ENCODE peak calls at places on chromosomes 6 and 20, in eight cellular contexts. One of them, this sample, is unnamed.

GRCh38 chr20:7505835-7506221 is 434.4 kb downstream of the HAO1 start:
- DNase-seq in H1: no peak
- DNase-seq in fibroblast of lung: no peak
- DNase-seq in adrenal gland: no peak
- DNase-seq in PC-3: no peak
- DNase-seq in mucosa of descending colon: no peak
- DNase-seq in CD8-positive, alpha-beta memory T cell: no peak
- DNase-seq in HepG2: no peak
- DNase-seq in this sample: no peak

GRCh38 chr20:48340915-48341314 is 486.9 kb downstream of the PREX1 start:
- DNase-seq in H1: no peak
- DNase-seq in fibroblast of lung: no peak
- DNase-seq in adrenal gland: no peak
- DNase-seq in PC-3: no peak
- DNase-seq in mucosa of descending colon: no peak
- DNase-seq in CD8-positive, alpha-beta memory T cell: no peak
- DNase-seq in HepG2: no peak
- DNase-seq in this sample: no peak

GRCh38 chr6:75849329-75850025 is 100.4 kb downstream of the MYO6 start:
- DNase-seq in H1: no peak
- DNase-seq in fibroblast of lung: peak; percentile 18
- DNase-seq in adrenal gland: no peak
- DNase-seq in PC-3: peak; percentile 81
- DNase-seq in mucosa of descending colon: peak; percentile 44
- DNase-seq in CD8-positive, alpha-beta memory T cell: no peak
- DNase-seq in HepG2: no peak
- DNase-seq in this sample: no peak

GRCh38 chr6:32609731-32610640 is 20.3 kb upstream of the HLA-DRB1 start:
- DNase-seq in H1: peak; percentile 68
- DNase-seq in fibroblast of lung: peak; percentile 81
- DNase-seq in adrenal gland: no peak
- DNase-seq in PC-3: peak; percentile 98
- DNase-seq in mucosa of descending colon: peak; percentile 35
- DNase-seq in CD8-positive, alpha-beta memory T cell: peak; percentile 69
- DNase-seq in HepG2: peak; percentile 21
- DNase-seq in this sample: no peak

GRCh38 chr20:58718729-58719128 is 26.1 kb downstream of the NPEPL1 start:
- DNase-seq in H1: no peak
- DNase-seq in fibroblast of lung: no peak
- DNase-seq in adrenal gland: peak; percentile 38
- DNase-seq in PC-3: no peak
- DNase-seq in mucosa of descending colon: no peak
- DNase-seq in CD8-positive, alpha-beta memory T cell: no peak
- DNase-seq in HepG2: no peak
- DNase-seq in this sample: no peak

GRCh38 chr6:133108377-133108776 is 132.8 kb upstream of the EYA4 start:
- DNase-seq in H1: no peak
- DNase-seq in fibroblast of lung: peak; percentile 63
- DNase-seq in adrenal gland: no peak
- DNase-seq in PC-3: no peak
- DNase-seq in mucosa of descending colon: no peak
- DNase-seq in CD8-positive, alpha-beta memory T cell: no peak
- DNase-seq in HepG2: no peak
- DNase-seq in this sample: no peak

GRCh38 chr20:25048519-25048952 is 9.4 kb downstream of the ACSS1 start:
- DNase-seq in H1: no peak
- DNase-seq in fibroblast of lung: no peak
- DNase-seq in adrenal gland: no peak
- DNase-seq in PC-3: no peak
- DNase-seq in mucosa of descending colon: no peak
- DNase-seq in CD8-positive, alpha-beta memory T cell: no peak
- DNase-seq in HepG2: no peak
- DNase-seq in this sample: no peak

GRCh38 chr6:121881974-121882667 is 446.7 kb downstream of the GJA1 start:
- DNase-seq in H1: no peak
- DNase-seq in fibroblast of lung: peak; percentile 70
- DNase-seq in adrenal gland: no peak
- DNase-seq in PC-3: peak; percentile 29
- DNase-seq in mucosa of descending colon: no peak
- DNase-seq in CD8-positive, alpha-beta memory T cell: no peak
- DNase-seq in HepG2: no peak
- DNase-seq in this sample: no peak

GRCh38 chr20:48722737-48723191 is 105.0 kb downstream of the PREX1 start:
- DNase-seq in H1: no peak
- DNase-seq in fibroblast of lung: peak; percentile 39
- DNase-seq in adrenal gland: no peak
- DNase-seq in PC-3: peak; percentile 51
- DNase-seq in mucosa of descending colon: peak; percentile 19
- DNase-seq in CD8-positive, alpha-beta memory T cell: no peak
- DNase-seq in HepG2: peak; percentile 34
- DNase-seq in this sample: peak; percentile 70

GRCh38 chr6:31582230-31582601 is at the start of gene LTB:
- DNase-seq in H1: no peak
- DNase-seq in fibroblast of lung: no peak
- DNase-seq in adrenal gland: no peak
- DNase-seq in PC-3: no peak
- DNase-seq in mucosa of descending colon: no peak
- DNase-seq in CD8-positive, alpha-beta memory T cell: peak; percentile 60
- DNase-seq in HepG2: no peak
- DNase-seq in this sample: no peak
- H3K4me1 ChIP-seq in H1: no peaks in the 10 kb centered on the region
- H3K4me1 ChIP-seq in fibroblast of lung: no peaks in the 10 kb centered on the region
- H3K4me1 ChIP-seq in adrenal gland: peaks cover 4% of the 10 kb centered on the region
- H3K4me1 ChIP-seq in PC-3: peaks cover 11% of the 10 kb centered on the region
- H3K4me1 ChIP-seq in mucosa of descending colon: peaks cover 5% of the 10 kb centered on the region
- H3K4me1 ChIP-seq in CD8-positive, alpha-beta memory T cell: peaks cover 80% of the 10 kb centered on the region
- H3K4me1 ChIP-seq in HepG2: peaks cover 25% of the 10 kb centered on the region
- H3K4me1 ChIP-seq in this sample: peaks cover 17% of the 10 kb centered on the region

GRCh38 chr6:146388736-146389364 is 154.8 kb upstream of the RAB32 start:
- DNase-seq in H1: no peak
- DNase-seq in fibroblast of lung: no peak
- DNase-seq in adrenal gland: no peak
- DNase-seq in PC-3: no peak
- DNase-seq in mucosa of descending colon: no peak
- DNase-seq in CD8-positive, alpha-beta memory T cell: no peak
- DNase-seq in HepG2: no peak
- DNase-seq in this sample: no peak
- H3K4me3 ChIP-seq in H1: no peak overlapping the region
- H3K4me3 ChIP-seq in fibroblast of lung: no peak overlapping the region
- H3K4me3 ChIP-seq in adrenal gland: no peak overlapping the region
- H3K4me3 ChIP-seq in PC-3: no peak overlapping the region
- H3K4me3 ChIP-seq in mucosa of descending colon: no peak overlapping the region
- H3K4me3 ChIP-seq in CD8-positive, alpha-beta memory T cell: no peak overlapping the region
- H3K4me3 ChIP-seq in HepG2: no peak overlapping the region
- H3K4me3 ChIP-seq in this sample: no peak overlapping the region

DNA sequence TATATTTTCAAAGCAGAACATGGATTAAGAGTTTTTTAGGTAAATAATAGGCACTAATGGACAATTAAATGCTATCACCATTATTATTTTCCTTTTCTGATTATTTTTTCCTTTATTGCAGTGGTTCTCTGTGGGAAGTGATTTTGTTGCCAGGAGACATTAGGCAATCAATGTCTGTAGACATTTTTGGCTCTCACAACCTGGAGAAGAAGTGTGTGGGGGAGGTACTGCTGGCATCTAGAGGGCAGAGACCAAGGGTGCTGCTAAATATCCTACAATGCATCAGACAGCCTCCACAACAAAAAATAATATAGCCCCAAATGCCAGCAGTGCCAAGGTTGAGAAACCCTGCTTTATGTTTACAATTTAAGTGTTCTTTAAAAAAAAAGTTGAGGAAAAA is 8.3 kb downstream of the IFNGR1 start:
- DNase-seq in H1: no peak
- DNase-seq in fibroblast of lung: peak; percentile 44
- DNase-seq in adrenal gland: no peak
- DNase-seq in PC-3: no peak
- DNase-seq in mucosa of descending colon: no peak
- DNase-seq in CD8-positive, alpha-beta memory T cell: no peak
- DNase-seq in HepG2: no peak
- DNase-seq in this sample: no peak
- H3K9me3 ChIP-seq in H1: peaks cover 19% of the 10 kb centered on the region
- H3K9me3 ChIP-seq in fibroblast of lung: no peaks in the 10 kb centered on the region
- H3K9me3 ChIP-seq in adrenal gland: no peaks in the 10 kb centered on the region
- H3K9me3 ChIP-seq in PC-3: no peaks in the 10 kb centered on the region
- H3K9me3 ChIP-seq in mucosa of descending colon: no peaks in the 10 kb centered on the region
- H3K9me3 ChIP-seq in CD8-positive, alpha-beta memory T cell: no peaks in the 10 kb centered on the region
- H3K9me3 ChIP-seq in HepG2: peaks cover 20% of the 10 kb centered on the region
- H3K9me3 ChIP-seq in this sample: no peaks in the 10 kb centered on the region

GRCh38 chr20:33826270-33826897 is 15.2 kb downstream of the CHMP4B start:
- DNase-seq in H1: no peak
- DNase-seq in fibroblast of lung: no peak
- DNase-seq in adrenal gland: no peak
- DNase-seq in PC-3: peak; percentile 17
- DNase-seq in mucosa of descending colon: no peak
- DNase-seq in CD8-positive, alpha-beta memory T cell: no peak
- DNase-seq in HepG2: peak; percentile 88
- DNase-seq in this sample: no peak
- H3K4me1 ChIP-seq in H1: peaks cover 10% of the 10 kb centered on the region
- H3K4me1 ChIP-seq in fibroblast of lung: peaks cover 2% of the 10 kb centered on the region
- H3K4me1 ChIP-seq in adrenal gland: no peaks in the 10 kb centered on the region
- H3K4me1 ChIP-seq in PC-3: no peaks in the 10 kb centered on the region
- H3K4me1 ChIP-seq in mucosa of descending colon: peaks cover 77% of the 10 kb centered on the region
- H3K4me1 ChIP-seq in CD8-positive, alpha-beta memory T cell: peaks cover 38% of the 10 kb centered on the region
- H3K4me1 ChIP-seq in HepG2: peaks cover 60% of the 10 kb centered on the region
- H3K4me1 ChIP-seq in this sample: peaks cover 64% of the 10 kb centered on the region

DNA sequence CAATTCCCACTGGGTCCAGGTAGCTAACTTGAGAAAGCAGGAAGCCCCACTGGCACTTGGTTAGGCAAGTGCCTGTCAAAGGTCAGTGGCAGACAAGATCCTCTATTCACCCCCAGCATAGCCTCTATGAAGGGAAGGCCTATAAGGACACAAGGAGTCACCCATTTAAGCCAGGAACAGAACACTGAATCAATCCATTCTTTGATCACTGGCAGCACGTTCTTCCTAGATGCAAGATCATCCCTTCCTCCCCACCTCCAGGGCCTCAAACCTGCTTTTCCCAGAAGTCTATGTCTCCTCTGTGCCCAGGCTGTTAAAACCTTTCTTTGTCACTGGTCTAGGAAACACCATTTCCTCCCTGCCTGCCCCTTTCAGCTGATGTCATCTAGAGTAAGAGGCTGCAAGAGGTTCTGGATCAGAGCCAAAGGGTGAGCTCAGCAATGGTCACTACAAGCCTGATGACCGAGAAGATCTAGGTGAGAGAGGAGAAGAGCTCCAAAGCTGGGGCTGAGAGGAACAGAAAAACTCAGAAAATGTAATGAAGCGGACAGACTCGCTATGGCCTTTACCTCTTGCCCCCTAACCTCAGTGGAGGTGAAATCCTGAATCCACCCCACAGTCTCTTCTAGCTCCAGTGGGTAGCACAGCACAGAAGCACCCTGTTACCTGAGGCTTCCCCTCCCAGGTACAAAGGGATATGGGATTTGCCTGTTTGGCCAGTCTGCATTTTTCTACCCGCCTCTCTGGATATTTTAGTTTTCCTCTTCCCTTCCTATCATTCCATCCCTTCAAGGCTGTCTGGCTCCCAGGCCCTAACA is 1.8 kb downstream of the GTPBP2 start:
- DNase-seq in H1: no peak
- DNase-seq in fibroblast of lung: peak; percentile 99
- DNase-seq in adrenal gland: peak; percentile 97
- DNase-seq in PC-3: peak; percentile 97
- DNase-seq in mucosa of descending colon: peak; percentile 79
- DNase-seq in CD8-positive, alpha-beta memory T cell: no peak
- DNase-seq in HepG2: peak; percentile 89
- DNase-seq in this sample: peak; percentile 87
- H3K4me3 ChIP-seq in H1: no peak overlapping the region
- H3K4me3 ChIP-seq in fibroblast of lung: peak overlapping the region; percentile 31
- H3K4me3 ChIP-seq in adrenal gland: no peak overlapping the region
- H3K4me3 ChIP-seq in PC-3: peak overlapping the region; percentile 46
- H3K4me3 ChIP-seq in mucosa of descending colon: no peak overlapping the region
- H3K4me3 ChIP-seq in CD8-positive, alpha-beta memory T cell: no peak overlapping the region
- H3K4me3 ChIP-seq in HepG2: peak overlapping the region; percentile 13
- H3K4me3 ChIP-seq in this sample: peak overlapping the region; percentile 94

DNA sequence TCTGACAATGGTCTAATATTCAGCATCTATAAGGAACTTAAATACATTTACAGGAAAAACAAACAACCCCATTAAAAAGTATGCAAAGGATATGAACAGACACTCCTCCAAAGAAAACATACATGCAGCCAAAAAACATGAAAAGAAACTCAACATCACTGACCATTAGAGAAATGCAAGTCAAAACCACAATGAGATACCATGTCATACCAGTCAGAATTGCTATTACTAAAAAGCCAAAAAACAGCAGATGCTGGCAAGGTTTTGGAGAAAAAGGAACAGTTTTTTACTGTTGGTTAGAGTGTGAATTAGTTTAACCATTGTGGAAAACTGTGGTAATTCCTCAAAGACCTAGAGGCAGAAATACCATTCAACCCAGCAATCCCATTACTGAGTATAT is 339.0 kb upstream of the ADGRB3 start:
- DNase-seq in H1: no peak
- DNase-seq in fibroblast of lung: peak; percentile 43
- DNase-seq in adrenal gland: no peak
- DNase-seq in PC-3: no peak
- DNase-seq in mucosa of descending colon: no peak
- DNase-seq in CD8-positive, alpha-beta memory T cell: no peak
- DNase-seq in HepG2: no peak
- DNase-seq in this sample: no peak
- H3K9me3 ChIP-seq in H1: no peaks in the 10 kb centered on the region
- H3K9me3 ChIP-seq in fibroblast of lung: no peaks in the 10 kb centered on the region
- H3K9me3 ChIP-seq in adrenal gland: no peaks in the 10 kb centered on the region
- H3K9me3 ChIP-seq in PC-3: no peaks in the 10 kb centered on the region
- H3K9me3 ChIP-seq in mucosa of descending colon: peaks cover 35% of the 10 kb centered on the region
- H3K9me3 ChIP-seq in CD8-positive, alpha-beta memory T cell: no peaks in the 10 kb centered on the region
- H3K9me3 ChIP-seq in HepG2: peaks cover 39% of the 10 kb centered on the region
- H3K9me3 ChIP-seq in this sample: no peaks in the 10 kb centered on the region

DNA sequence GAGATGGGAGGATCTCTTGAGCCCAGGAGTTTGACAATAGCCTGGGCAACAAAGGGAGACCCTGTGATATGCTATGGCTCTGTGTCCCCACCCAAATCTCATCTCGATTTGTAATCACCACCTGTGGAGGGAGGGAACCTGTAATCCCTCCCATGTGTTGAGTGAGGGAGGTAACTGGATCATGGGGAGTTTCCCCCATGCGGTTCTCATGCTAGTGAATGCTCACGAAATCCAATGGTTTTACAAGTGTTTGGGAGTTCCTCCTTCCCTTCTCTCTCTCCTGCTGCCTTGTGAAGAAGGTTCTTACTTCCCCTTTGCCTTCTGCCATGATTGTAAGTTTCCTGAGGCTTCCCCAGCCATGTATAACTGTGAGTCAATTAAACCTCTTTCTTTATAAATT is 3.4 kb downstream of the NUDT3 start:
- DNase-seq in H1: no peak
- DNase-seq in fibroblast of lung: no peak
- DNase-seq in adrenal gland: no peak
- DNase-seq in PC-3: no peak
- DNase-seq in mucosa of descending colon: no peak
- DNase-seq in CD8-positive, alpha-beta memory T cell: no peak
- DNase-seq in HepG2: no peak
- DNase-seq in this sample: no peak
- H3K4me1 ChIP-seq in H1: peaks cover 6% of the 10 kb centered on the region
- H3K4me1 ChIP-seq in fibroblast of lung: peaks cover 3% of the 10 kb centered on the region
- H3K4me1 ChIP-seq in adrenal gland: peaks cover 12% of the 10 kb centered on the region
- H3K4me1 ChIP-seq in PC-3: peaks cover 11% of the 10 kb centered on the region
- H3K4me1 ChIP-seq in mucosa of descending colon: peaks cover 18% of the 10 kb centered on the region
- H3K4me1 ChIP-seq in CD8-positive, alpha-beta memory T cell: peaks cover 13% of the 10 kb centered on the region
- H3K4me1 ChIP-seq in HepG2: peaks cover 65% of the 10 kb centered on the region
- H3K4me1 ChIP-seq in this sample: peaks cover 31% of the 10 kb centered on the region

This sample was measured in thoracic aorta.